ENCODE peak calls at places on chromosomes 16 and 17, in seven cellular contexts. One of them, this sample, is unnamed. For H3K27me3, the result is how much of the 10 kb centered on the place peaks cover.

GRCh38 chr17:67322039-67322787 is 44.2 kb downstream of the PSMD12 start:
- DNase-seq in heart left ventricle: no peak
- DNase-seq in brain microvascular endothelial cell: no peak
- DNase-seq in bronchial epithelial cell: no peak
- DNase-seq in stomach: no peak
- DNase-seq in psoas muscle: no peak
- DNase-seq in fibroblast of lung: no peak
- DNase-seq in this sample: no peak

GRCh38 chr16:4614571-4615388 is at the start of gene UBALD1:
- DNase-seq in stomach: peak
- DNase-seq in psoas muscle: peak
- DNase-seq in bronchial epithelial cell: peak
- DNase-seq in fibroblast of lung: peak
- DNase-seq in heart left ventricle: peak
- DNase-seq in brain microvascular endothelial cell: peak
- DNase-seq in this sample: peak

GRCh38 chr17:83202002-83203000 is 122.9 kb downstream of the METRNL start:
- DNase-seq in psoas muscle: peak
- DNase-seq in fibroblast of lung: no peak
- DNase-seq in bronchial epithelial cell: no peak
- DNase-seq in stomach: peak
- DNase-seq in brain microvascular endothelial cell: no peak
- DNase-seq in heart left ventricle: peak
- DNase-seq in this sample: peak

GRCh38 chr16:13337482-13337881 is 436.1 kb downstream of the SHISA9 start:
- DNase-seq in psoas muscle: no peak
- DNase-seq in stomach: no peak
- DNase-seq in brain microvascular endothelial cell: no peak
- DNase-seq in fibroblast of lung: no peak
- DNase-seq in heart left ventricle: no peak
- DNase-seq in bronchial epithelial cell: no peak
- DNase-seq in this sample: no peak

GRCh38 chr17:41404024-41404651 is 6.7 kb upstream of the KRT31 start:
- DNase-seq in psoas muscle: no peak
- DNase-seq in stomach: no peak
- DNase-seq in bronchial epithelial cell: peak
- DNase-seq in brain microvascular endothelial cell: peak
- DNase-seq in heart left ventricle: no peak
- DNase-seq in fibroblast of lung: peak
- DNase-seq in this sample: no peak

GRCh38 chr17:17132746-17133145 is 73.4 kb downstream of the PLD6 start:
- DNase-seq in heart left ventricle: no peak
- DNase-seq in brain microvascular endothelial cell: no peak
- DNase-seq in psoas muscle: peak
- DNase-seq in bronchial epithelial cell: no peak
- DNase-seq in stomach: no peak
- DNase-seq in fibroblast of lung: no peak
- DNase-seq in this sample: no peak

GRCh38 chr16:87054856-87055255 is 262.3 kb downstream of the C16orf95 start:
- DNase-seq in fibroblast of lung: no peak
- DNase-seq in psoas muscle: no peak
- DNase-seq in stomach: no peak
- DNase-seq in bronchial epithelial cell: no peak
- DNase-seq in heart left ventricle: no peak
- DNase-seq in brain microvascular endothelial cell: no peak
- DNase-seq in this sample: no peak

GRCh38 chr17:49358638-49359247 is 3.3 kb downstream of the ZNF652 start:
- DNase-seq in heart left ventricle: no peak
- DNase-seq in stomach: no peak
- DNase-seq in bronchial epithelial cell: no peak
- DNase-seq in psoas muscle: no peak
- DNase-seq in fibroblast of lung: no peak
- DNase-seq in brain microvascular endothelial cell: no peak
- DNase-seq in this sample: no peak

GRCh38 chr16:51556694-51557327 is 405.7 kb upstream of the SALL1 start:
- DNase-seq in stomach: no peak
- DNase-seq in bronchial epithelial cell: peak
- DNase-seq in fibroblast of lung: peak
- DNase-seq in heart left ventricle: no peak
- DNase-seq in brain microvascular endothelial cell: peak
- DNase-seq in psoas muscle: no peak
- DNase-seq in this sample: no peak

GRCh38 chr16:87950765-87951549 is at the start of gene BANP:
- DNase-seq in fibroblast of lung: peak
- DNase-seq in stomach: peak
- DNase-seq in bronchial epithelial cell: peak
- DNase-seq in brain microvascular endothelial cell: peak
- DNase-seq in psoas muscle: peak
- DNase-seq in heart left ventricle: peak
- DNase-seq in this sample: peak

GRCh38 chr17:82408938-82409318 is 9.2 kb upstream of the HEXD start:
- DNase-seq in bronchial epithelial cell: no peak
- DNase-seq in stomach: no peak
- DNase-seq in heart left ventricle: peak
- DNase-seq in fibroblast of lung: no peak
- DNase-seq in brain microvascular endothelial cell: no peak
- DNase-seq in psoas muscle: no peak
- DNase-seq in this sample: no peak

GRCh38 chr17:75565066-75565465 is 22.5 kb upstream of the MYO15B start:
- DNase-seq in fibroblast of lung: no peak
- DNase-seq in psoas muscle: no peak
- DNase-seq in heart left ventricle: no peak
- DNase-seq in brain microvascular endothelial cell: no peak
- DNase-seq in stomach: no peak
- DNase-seq in bronchial epithelial cell: peak
- DNase-seq in this sample: no peak

GRCh38 chr17:19004601-19005441 is at the start of gene FAM83G:
- DNase-seq in fibroblast of lung: peak
- DNase-seq in heart left ventricle: peak
- DNase-seq in brain microvascular endothelial cell: peak
- DNase-seq in psoas muscle: peak
- DNase-seq in stomach: peak
- DNase-seq in bronchial epithelial cell: peak
- DNase-seq in this sample: peak

GRCh38 chr17:1643293-1643998 is 2.1 kb downstream of the SCARF1 start:
- DNase-seq in bronchial epithelial cell: peak
- DNase-seq in psoas muscle: peak
- DNase-seq in fibroblast of lung: no peak
- DNase-seq in heart left ventricle: no peak
- DNase-seq in stomach: peak
- DNase-seq in brain microvascular endothelial cell: no peak
- DNase-seq in this sample: peak

GRCh38 chr16:10180771-10181163 is 1.5 kb downstream of the GRIN2A start:
- DNase-seq in stomach: no peak
- DNase-seq in fibroblast of lung: no peak
- DNase-seq in bronchial epithelial cell: no peak
- DNase-seq in psoas muscle: no peak
- DNase-seq in heart left ventricle: peak
- DNase-seq in brain microvascular endothelial cell: no peak
- DNase-seq in this sample: peak

GRCh38 chr16:57349212-57350031 is 9.2 kb upstream of the CCL22 start:
- DNase-seq in stomach: no peak
- DNase-seq in heart left ventricle: no peak
- DNase-seq in bronchial epithelial cell: no peak
- DNase-seq in brain microvascular endothelial cell: no peak
- DNase-seq in psoas muscle: no peak
- DNase-seq in fibroblast of lung: no peak
- DNase-seq in this sample: peak

GRCh38 chr16:7270823-7271222 is 61.8 kb upstream of the RBFOX1 start:
- DNase-seq in stomach: no peak
- DNase-seq in brain microvascular endothelial cell: no peak
- DNase-seq in heart left ventricle: no peak
- DNase-seq in bronchial epithelial cell: peak
- DNase-seq in fibroblast of lung: no peak
- DNase-seq in psoas muscle: no peak
- DNase-seq in this sample: no peak

GRCh38 chr16:5468488-5468887 is 370.9 kb upstream of the EEF2KMT start:
- DNase-seq in heart left ventricle: no peak
- DNase-seq in bronchial epithelial cell: no peak
- DNase-seq in psoas muscle: no peak
- DNase-seq in brain microvascular endothelial cell: no peak
- DNase-seq in fibroblast of lung: no peak
- DNase-seq in stomach: no peak
- DNase-seq in this sample: no peak

GRCh38 chr16:10637337-10638037 is 57.1 kb upstream of the EMP2 start:
- DNase-seq in heart left ventricle: no peak
- DNase-seq in psoas muscle: no peak
- DNase-seq in stomach: no peak
- DNase-seq in bronchial epithelial cell: no peak
- DNase-seq in brain microvascular endothelial cell: no peak
- DNase-seq in fibroblast of lung: no peak
- DNase-seq in this sample: no peak

GRCh38 chr16:24918641-24919040 is 72.9 kb downstream of the SLC5A11 start:
- DNase-seq in psoas muscle: no peak
- DNase-seq in brain microvascular endothelial cell: no peak
- DNase-seq in stomach: no peak
- DNase-seq in bronchial epithelial cell: no peak
- DNase-seq in heart left ventricle: no peak
- DNase-seq in fibroblast of lung: no peak
- DNase-seq in this sample: peak

GRCh38 chr16:2948807-2949704 is 15.0 kb upstream of the KREMEN2 start:
- DNase-seq in psoas muscle: peak
- DNase-seq in fibroblast of lung: no peak
- DNase-seq in brain microvascular endothelial cell: no peak
- DNase-seq in stomach: no peak
- DNase-seq in heart left ventricle: no peak
- DNase-seq in bronchial epithelial cell: no peak
- DNase-seq in this sample: no peak

GRCh38 chr17:69637399-69638165 is 223.1 kb downstream of the MAP2K6 start:
- DNase-seq in fibroblast of lung: peak
- DNase-seq in heart left ventricle: no peak
- DNase-seq in bronchial epithelial cell: peak
- DNase-seq in psoas muscle: no peak
- DNase-seq in stomach: no peak
- DNase-seq in brain microvascular endothelial cell: peak
- DNase-seq in this sample: no peak

GRCh38 chr16:69924777-69925191 is 26.4 kb upstream of the CLEC18A start:
- DNase-seq in bronchial epithelial cell: peak
- DNase-seq in brain microvascular endothelial cell: peak
- DNase-seq in stomach: no peak
- DNase-seq in fibroblast of lung: peak
- DNase-seq in psoas muscle: peak
- DNase-seq in heart left ventricle: peak
- DNase-seq in this sample: no peak

GRCh38 chr17:35795871-35796265 is 427 bp upstream of the MMP28 start:
- DNase-seq in fibroblast of lung: no peak
- DNase-seq in psoas muscle: no peak
- DNase-seq in heart left ventricle: no peak
- DNase-seq in brain microvascular endothelial cell: no peak
- DNase-seq in stomach: no peak
- DNase-seq in bronchial epithelial cell: no peak
- DNase-seq in this sample: no peak
- H3K27me3 ChIP-seq in fibroblast of lung: half or more
- H3K27me3 ChIP-seq in psoas muscle: under half
- H3K27me3 ChIP-seq in heart left ventricle: under half
- H3K27me3 ChIP-seq in brain microvascular endothelial cell: under half
- H3K27me3 ChIP-seq in stomach: half or more
- H3K27me3 ChIP-seq in bronchial epithelial cell: under half
- H3K27me3 ChIP-seq in this sample: under half

DNA sequence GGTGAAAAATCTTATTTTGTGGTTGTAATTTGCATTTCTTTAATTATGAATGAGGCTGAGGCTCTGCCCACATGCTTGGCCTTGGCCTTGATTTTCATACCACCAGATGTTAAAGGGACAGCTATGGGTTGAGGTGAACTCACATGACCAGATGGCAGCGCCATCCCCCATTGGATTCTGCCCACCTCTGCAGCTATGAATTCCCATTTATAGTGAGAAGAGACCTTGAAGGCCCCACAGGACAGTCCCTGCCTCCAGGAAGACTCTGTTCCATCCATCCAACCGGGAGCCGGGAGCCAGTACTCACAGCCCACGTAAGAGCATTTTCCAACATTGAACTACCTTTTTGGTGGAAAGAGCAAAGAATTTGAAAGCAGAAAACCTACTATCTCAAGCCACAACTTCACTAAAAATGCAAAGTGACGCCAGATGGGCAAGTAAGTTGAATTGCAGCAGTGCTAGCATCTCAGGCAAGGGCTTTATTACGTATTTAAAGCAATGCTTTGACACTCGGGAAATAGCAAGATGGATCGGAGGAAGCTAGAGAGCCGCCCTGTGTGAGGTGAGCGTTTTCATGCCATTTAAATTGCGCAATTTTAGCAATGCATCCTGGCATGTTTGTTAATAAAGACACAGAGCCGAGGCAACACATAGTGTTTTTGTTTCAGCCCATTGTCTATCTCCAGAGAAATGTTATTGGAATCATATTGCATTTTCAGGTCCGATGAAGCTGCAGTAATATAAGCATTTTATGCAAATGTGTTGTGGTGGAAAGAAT is 273.5 kb upstream of the TNRC6C start:
- DNase-seq in fibroblast of lung: no peak
- DNase-seq in psoas muscle: no peak
- DNase-seq in heart left ventricle: no peak
- DNase-seq in bronchial epithelial cell: no peak
- DNase-seq in stomach: no peak
- DNase-seq in brain microvascular endothelial cell: no peak
- DNase-seq in this sample: no peak
- H3K27me3 ChIP-seq in fibroblast of lung: under half
- H3K27me3 ChIP-seq in psoas muscle: under half
- H3K27me3 ChIP-seq in heart left ventricle: under half
- H3K27me3 ChIP-seq in bronchial epithelial cell: under half
- H3K27me3 ChIP-seq in stomach: under half
- H3K27me3 ChIP-seq in brain microvascular endothelial cell: under half
- H3K27me3 ChIP-seq in this sample: under half

DNA sequence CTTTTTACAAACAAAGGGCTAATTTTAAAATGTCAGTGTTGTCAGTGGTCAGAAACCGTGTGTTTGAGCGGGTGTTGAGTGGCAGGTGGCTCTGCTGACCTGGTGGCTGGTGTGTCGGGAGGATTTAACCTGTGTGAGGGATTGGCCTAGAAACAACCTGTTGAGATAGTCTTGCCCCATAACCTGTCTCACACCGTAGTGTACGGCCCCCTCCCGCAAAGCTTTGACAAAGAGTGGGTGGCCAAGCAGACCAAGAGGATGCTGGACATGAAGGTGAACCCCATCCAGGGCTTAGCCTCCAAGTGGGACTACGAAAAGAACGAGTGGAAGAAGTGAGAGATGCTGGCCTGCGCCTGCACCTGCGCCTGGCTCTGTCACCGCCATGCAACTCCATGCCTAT is 7.0 kb downstream of the COX4I1 start:
- DNase-seq in psoas muscle: no peak
- DNase-seq in brain microvascular endothelial cell: no peak
- DNase-seq in heart left ventricle: no peak
- DNase-seq in fibroblast of lung: no peak
- DNase-seq in stomach: no peak
- DNase-seq in bronchial epithelial cell: no peak
- DNase-seq in this sample: no peak
- H3K27me3 ChIP-seq in psoas muscle: under half
- H3K27me3 ChIP-seq in brain microvascular endothelial cell: under half
- H3K27me3 ChIP-seq in heart left ventricle: under half
- H3K27me3 ChIP-seq in fibroblast of lung: under half
- H3K27me3 ChIP-seq in stomach: under half
- H3K27me3 ChIP-seq in bronchial epithelial cell: under half
- H3K27me3 ChIP-seq in this sample: under half

DNA sequence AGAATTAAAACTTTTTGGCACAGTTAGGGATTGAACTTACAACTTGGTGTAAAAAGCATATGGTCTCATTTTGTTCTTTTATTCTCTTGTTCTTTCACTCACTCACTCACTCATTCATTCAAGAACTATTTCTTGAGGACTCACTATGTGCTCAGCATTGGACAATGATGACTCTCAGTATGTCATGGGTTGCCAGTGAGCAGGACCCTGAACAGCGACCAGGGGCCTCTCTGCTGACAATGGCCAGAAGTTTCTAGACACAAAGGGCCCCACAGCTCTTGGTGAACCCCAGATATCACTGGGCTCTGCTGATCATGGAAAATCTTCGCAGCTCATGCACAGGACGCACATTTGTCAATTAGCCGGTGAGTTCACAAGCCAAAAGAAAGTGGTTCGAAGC is 32.4 kb upstream of the TNRC6C start:
- DNase-seq in stomach: no peak
- DNase-seq in heart left ventricle: no peak
- DNase-seq in bronchial epithelial cell: no peak
- DNase-seq in psoas muscle: no peak
- DNase-seq in fibroblast of lung: no peak
- DNase-seq in brain microvascular endothelial cell: no peak
- DNase-seq in this sample: no peak
- H3K27me3 ChIP-seq in stomach: half or more
- H3K27me3 ChIP-seq in heart left ventricle: under half
- H3K27me3 ChIP-seq in bronchial epithelial cell: under half
- H3K27me3 ChIP-seq in psoas muscle: under half
- H3K27me3 ChIP-seq in fibroblast of lung: under half
- H3K27me3 ChIP-seq in brain microvascular endothelial cell: under half
- H3K27me3 ChIP-seq in this sample: half or more